ENCODE peak calls at places on chromosomes 5 and 9, in six cellular contexts. N, Y, J, P, Z and L are unnamed samples.

GRCh38 chr5:982377-983237 is 26.0 kb upstream of the NKD2 start:
- DNase-seq in Y (no peak), N (no peak), J (no peak), Z (no peak), P (peak; percentile 76), L (peak; percentile 68)

GRCh38 chr5:68225911-68226563 is 10.5 kb downstream of the PIK3R1 start:
- DNase-seq in N (no peak), P (no peak), Z (no peak), Y (no peak), J (no peak), L (no peak)

GRCh38 chr9:123946257-123946855 is 16.4 kb upstream of the DENND1A start:
- DNase-seq in P (no peak), Z (no peak), J (no peak), N (no peak), Y (no peak), L (no peak)

GRCh38 chr5:174801798-174802197 is 77.4 kb downstream of the MSX2 start:
- DNase-seq in Y (no peak), Z (no peak), J (no peak), N (no peak), P (no peak), L (no peak)

GRCh38 chr5:87411586-87412416 is 929 bp downstream of the CCNH start:
- DNase-seq in Y (no peak), P (no peak), Z (no peak), J (no peak), N (no peak), L (peak; percentile 31)

GRCh38 chr5:125261505-125262250 is 515.2 kb upstream of the ZNF608 start:
- DNase-seq in J (no peak), P (no peak), Y (no peak), Z (no peak), N (no peak), L (no peak)

GRCh38 chr9:86741311-86742215 is 205.7 kb downstream of the GAS1 start:
- DNase-seq in Y (peak; percentile 70), Z (no peak), N (no peak), J (no peak), P (no peak), L (no peak)

GRCh38 chr5:142664067-142664466 is 21.8 kb downstream of the FGF1 start:
- DNase-seq in Z (no peak), J (no peak), P (no peak), Y (no peak), N (no peak), L (peak; percentile 28)

GRCh38 chr5:24363789-24364534 is 280.8 kb downstream of the CDH10 start:
- DNase-seq in Z (no peak), P (no peak), J (no peak), Y (no peak), N (peak; percentile 96), L (no peak)

GRCh38 chr9:121779381-121780117 is 128.1 kb downstream of the DAB2IP start:
- DNase-seq in J (no peak), N (no peak), P (no peak), Y (no peak), Z (no peak), L (no peak)

GRCh38 chr9:121885345-121885901 is 207.7 kb downstream of the TTLL11 start:
- DNase-seq in P (no peak), N (no peak), Z (no peak), Y (peak; percentile 59), J (no peak), L (no peak)

GRCh38 chr9:96688215-96688614 is 33.1 kb upstream of the PRXL2C start:
- DNase-seq in N (peak; percentile 66), Z (no peak), P (no peak), J (no peak), Y (no peak), L (no peak)

GRCh38 chr9:131722260-131722659 is 17.6 kb downstream of the RAPGEF1 start:
- DNase-seq in Y (no peak), N (peak; percentile 71), Z (no peak), J (no peak), P (no peak), L (no peak)

GRCh38 chr9:114551750-114552685 is 35.6 kb upstream of the ATP6V1G1 start:
- DNase-seq in Y (peak; percentile 90), Z (no peak), N (no peak), P (no peak), J (no peak), L (peak; percentile 93)

GRCh38 chr9:14400658-14400995 is 86.7 kb upstream of the NFIB start:
- DNase-seq in J (peak; percentile 54), N (peak; percentile 72), Y (peak; percentile 6), Z (no peak), P (peak; percentile 37), L (peak; percentile 57)

GRCh38 chr9:90141723-90142122 is 500.9 kb downstream of the DIRAS2 start:
- DNase-seq in P (no peak), Z (no peak), N (peak; percentile 57), Y (no peak), J (no peak), L (no peak)

GRCh38 chr9:6428940-6429889 is 16.2 kb downstream of the UHRF2 start:
- DNase-seq in J (no peak), N (no peak), P (no peak), Y (no peak), Z (no peak), L (no peak)

GRCh38 chr9:81490605-81491331 is 198.6 kb downstream of the TLE1 start:
- DNase-seq in Y (peak; percentile 57), N (no peak), Z (no peak), J (no peak), P (no peak), L (peak; percentile 56)

GRCh38 chr5:69364850-69365249 is 4.5 kb downstream of the AK6 start:
- DNase-seq in Z (no peak), N (no peak), Y (no peak), J (no peak), P (no peak), L (no peak)

GRCh38 chr5:145752947-145753346 is 82.2 kb downstream of the PRELID2 start:
- DNase-seq in N (no peak), Y (no peak), P (no peak), J (no peak), Z (no peak), L (no peak)

GRCh38 chr5:72552041-72552557 is 44.9 kb upstream of the ZNF366 start:
- DNase-seq in Y (no peak), Z (no peak), P (no peak), J (no peak), N (no peak), L (peak; percentile 92)

GRCh38 chr5:137264573-137264972 is 234.6 kb downstream of the SPOCK1 start:
- DNase-seq in N (no peak), P (no peak), J (no peak), Z (no peak), Y (no peak), L (no peak)

GRCh38 chr9:75788006-75788634 is 102.4 kb upstream of the PCSK5 start:
- DNase-seq in J (no peak), Y (no peak), P (no peak), Z (no peak), N (no peak), L (no peak)

GRCh38 chr5:165321912-165322311 is 1816.5 kb downstream of the MAT2B start:
- DNase-seq in P (no peak), Z (no peak), N (no peak), Y (no peak), J (no peak), L (no peak)

GRCh38 chr9:128716581-128717254 is 7.2 kb downstream of the ZDHHC12 start:
- DNase-seq in P (no peak), J (no peak), Z (no peak), N (no peak), Y (no peak), L (no peak)

GRCh38 chr5:127216906-127217675 is 73.5 kb upstream of the MEGF10 start:
- DNase-seq in P (peak; percentile 20), N (no peak), Y (no peak), Z (no peak), J (no peak), L (no peak)

GRCh38 chr5:135826221-135826525 is 8.3 kb upstream of the SLC25A48 start:
- DNase-seq in J (no peak), N (no peak), Z (no peak), P (no peak), Y (no peak), L (no peak)

GRCh38 chr5:161098516-161098915 is 246.5 kb upstream of the ATP10B start:
- DNase-seq in Y (no peak), J (no peak), N (no peak), P (no peak), Z (no peak), L (no peak)